ENCODE peak calls at places on chromosomes 2 and 18, in seven cellular contexts. C, X, G, I, R, S and K are unnamed samples.
A peak's percentile ranks its signal among the peaks of the same experiment; 100 is the strongest.

GRCh38 chr2:63058742-63059433 is 8.3 kb downstream of the OTX1 start:
- DNase-seq in I (no peak), S (no peak), X (no peak), C (no peak), G (no peak), R (no peak), K (no peak)

GRCh38 chr2:160474319-160474645 is 19.3 kb downstream of the RBMS1 start:
- DNase-seq in G (no peak), C (no peak), X (no peak), R (no peak), I (no peak), S (no peak), K (no peak)

GRCh38 chr2:67251741-67252140 is 145.4 kb upstream of the ETAA1 start:
- DNase-seq in S (no peak), R (no peak), C (no peak), X (no peak), G (no peak), I (no peak), K (no peak)

GRCh38 chr2:1846046-1847015 is 102.0 kb upstream of the PXDN start:
- DNase-seq in C (no peak), R (no peak), I (no peak), X (peak; percentile 21), S (no peak), G (no peak), K (no peak)

GRCh38 chr2:205837663-205838062 is 155.4 kb downstream of the NRP2 start:
- DNase-seq in X (no peak), I (no peak), C (no peak), S (no peak), R (peak; percentile 7), G (no peak), K (no peak)

GRCh38 chr2:71277536-71278103 is 50.7 kb upstream of the PAIP2B start:
- DNase-seq in G (peak; percentile 22), X (peak; percentile 68), C (peak; percentile 34), I (no peak), S (no peak), R (peak; percentile 58), K (peak; percentile 30)

GRCh38 chr2:45168731-45169338 is 159.6 kb upstream of the SIX2 start:
- DNase-seq in R (peak; percentile 61), I (no peak), X (no peak), C (no peak), S (peak; percentile 64), G (peak; percentile 32), K (peak; percentile 51)

GRCh38 chr18:23053756-23054457 is 81.4 kb upstream of the CABLES1 start:
- DNase-seq in C (no peak), G (peak; percentile 73), I (no peak), X (no peak), R (peak; percentile 57), S (no peak), K (peak; percentile 13)

GRCh38 chr2:165852394-165852793 is 58.3 kb upstream of the GALNT3 start:
- DNase-seq in I (no peak), R (no peak), S (no peak), X (no peak), C (no peak), G (no peak), K (no peak)

GRCh38 chr18:35267809-35268208 is 22.2 kb downstream of the ZSCAN30 start:
- DNase-seq in I (no peak), S (peak; percentile 26), G (no peak), C (no peak), R (no peak), X (peak; percentile 64), K (no peak)

GRCh38 chr2:25838152-25838756 is 40.0 kb downstream of the ASXL2 start:
- DNase-seq in X (no peak), R (no peak), G (no peak), C (no peak), S (no peak), I (no peak), K (no peak)

GRCh38 chr2:3628800-3629199 is 29.2 kb upstream of the ALLC start:
- DNase-seq in R (no peak), C (peak; percentile 26), S (no peak), I (peak; percentile 6), X (peak; percentile 56), G (peak; percentile 9), K (no peak)

GRCh38 chr2:207528980-207529329 is 807 bp upstream of the CREB1 start:
- DNase-seq in S (peak; percentile 61), G (peak; percentile 50), R (peak; percentile 46), X (no peak), I (no peak), C (no peak), K (peak; percentile 55)

GRCh38 chr2:190182071-190182524 is 119.6 kb upstream of the MSTN start:
- DNase-seq in R (no peak), G (no peak), S (no peak), I (no peak), X (no peak), C (no peak), K (no peak)

GRCh38 chr2:190183535-190183934 is 121.0 kb upstream of the MSTN start:
- DNase-seq in R (no peak), X (no peak), G (no peak), I (no peak), C (no peak), S (no peak), K (no peak)

GRCh38 chr2:190179754-190180312 is 117.3 kb upstream of the MSTN start:
- DNase-seq in C (no peak), X (no peak), I (no peak), G (no peak), R (no peak), S (no peak), K (no peak)

GRCh38 chr2:190180313-190181065 is 118.0 kb upstream of the MSTN start:
- DNase-seq in C (peak; percentile 44), I (no peak), X (peak; percentile 83), R (no peak), G (peak; percentile 32), S (no peak), K (peak; percentile 15)

DNA sequence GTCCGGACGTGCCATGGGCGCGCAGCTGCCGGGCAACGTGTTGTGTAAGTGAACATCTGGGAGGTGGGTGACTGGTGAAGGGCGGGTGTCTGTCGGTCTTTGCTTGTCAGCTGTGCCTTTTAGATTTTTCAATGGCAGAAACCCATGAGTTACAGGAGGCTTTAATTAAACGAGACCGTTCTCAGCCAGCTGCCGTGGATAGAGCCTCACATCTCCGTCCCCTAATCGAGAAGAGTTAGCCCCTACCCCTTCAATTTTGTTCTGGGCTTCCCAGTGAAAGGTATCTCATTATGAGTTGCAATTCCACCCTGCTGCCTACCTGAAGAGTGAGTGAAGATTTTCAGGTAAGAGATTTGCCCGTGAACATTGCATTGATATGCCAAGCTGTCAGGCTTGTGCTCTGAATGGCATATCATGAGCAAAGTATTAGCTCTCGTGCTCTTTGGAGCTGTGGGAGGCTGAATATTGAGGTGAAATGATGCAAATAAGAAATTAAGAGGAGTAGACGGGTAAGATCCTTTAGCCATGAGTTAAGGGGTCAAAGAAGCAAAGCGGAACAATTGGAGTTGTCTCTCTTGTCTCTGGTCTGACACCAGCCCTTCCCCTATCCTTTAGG is 118.6 kb upstream of the MSTN start:
- DNase-seq in X (no peak), S (no peak), G (no peak), C (no peak), I (no peak), R (no peak), K (peak; percentile 16)
- H3K27ac ChIP-seq in X (peak overlapping the region; percentile 61), S (no peak overlapping the region), G (no peak overlapping the region), C (no peak overlapping the region), I (peak overlapping the region; percentile 71), R (no peak overlapping the region), K (no peak overlapping the region)

GRCh38 chr18:9366126-9366714 is 31.6 kb downstream of the TWSG1 start:
- DNase-seq in I (peak; percentile 32), S (no peak), G (peak; percentile 60), X (no peak), R (peak; percentile 90), C (peak; percentile 64), K (peak; percentile 79)
- TF ChIP-seq CTCF in I (peak; percentile 20), S (no peak), G (peak; percentile 36), X (peak; percentile 43), R (peak; percentile 79), C (peak; percentile 55), K (peak; percentile 58)

GRCh38 chr2:237450583-237450982 is 36.5 kb upstream of the MLPH start:
- DNase-seq in I (no peak), X (peak; percentile 54), C (no peak), R (no peak), G (no peak), S (no peak), K (no peak)

GRCh38 chr2:237450108-237450507 is 36.1 kb upstream of the COL6A3 start:
- DNase-seq in C (no peak), I (no peak), R (no peak), X (peak; percentile 34), S (no peak), G (no peak), K (no peak)

GRCh38 chr2:237451582-237452469 is 35.2 kb upstream of the MLPH start:
- DNase-seq in X (peak; percentile 56), C (no peak), I (no peak), R (no peak), S (no peak), G (peak; percentile 70), K (no peak)

GRCh38 chr2:237453671-237454070 is 33.4 kb upstream of the MLPH start:
- DNase-seq in R (no peak), X (peak; percentile 62), G (no peak), S (no peak), C (no peak), I (no peak), K (no peak)

DNA sequence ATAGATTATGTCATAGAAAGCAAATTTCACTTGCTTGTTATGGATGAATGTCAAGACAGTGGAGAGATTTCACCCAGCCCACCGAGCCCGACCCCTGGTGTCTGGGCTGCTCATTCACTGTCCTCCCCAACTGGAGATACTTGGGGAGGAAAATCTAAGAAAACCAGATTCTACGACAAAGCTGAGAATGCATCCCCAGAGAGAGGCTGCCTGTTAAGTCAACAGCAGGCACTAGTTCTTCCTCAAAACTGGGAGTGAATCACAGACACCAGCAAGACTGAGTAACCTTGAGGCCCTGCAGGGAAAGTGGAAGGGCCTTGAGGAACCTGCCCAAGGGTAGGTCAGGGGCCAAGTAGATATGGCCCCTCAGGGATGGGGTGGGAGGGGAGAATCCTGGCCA is 34.2 kb upstream of the MLPH start:
- DNase-seq in I (no peak), X (no peak), G (no peak), R (no peak), S (no peak), C (no peak), K (no peak)
- H3K27ac ChIP-seq in I (peak overlapping the region; percentile 11), X (no peak overlapping the region), G (no peak overlapping the region), R (no peak overlapping the region), S (no peak overlapping the region), C (no peak overlapping the region), K (no peak overlapping the region)

GRCh38 chr2:53211201-53211774 is 556.3 kb upstream of the CHAC2 start:
- DNase-seq in I (no peak), S (no peak), X (no peak), R (no peak), G (no peak), C (no peak), K (no peak)

GRCh38 chr2:53208815-53209214 is 558.8 kb upstream of the CHAC2 start:
- DNase-seq in R (no peak), G (no peak), C (no peak), I (no peak), X (no peak), S (no peak), K (no peak)

GRCh38 chr2:53209679-53210473 is 557.7 kb upstream of the CHAC2 start:
- DNase-seq in R (no peak), G (no peak), X (no peak), I (no peak), C (no peak), S (no peak), K (no peak)

DNA sequence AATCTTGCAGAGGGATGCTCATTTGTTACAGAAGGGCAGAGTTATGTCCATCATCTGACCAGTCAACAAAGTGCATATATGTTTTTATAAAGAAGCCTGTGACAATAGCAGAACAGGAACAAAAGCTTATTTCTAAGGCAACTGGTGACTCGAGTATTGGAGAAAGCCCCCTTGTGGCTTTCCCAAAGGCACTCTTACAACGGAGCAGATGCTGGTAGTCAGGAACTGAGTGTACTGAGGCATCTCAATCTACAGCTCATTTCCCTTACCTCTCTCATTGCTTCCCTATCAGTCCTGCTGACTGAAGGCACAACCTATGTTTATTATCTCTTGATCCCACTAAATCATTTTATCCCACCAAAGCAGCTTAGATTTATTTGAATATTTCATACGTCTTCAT is 557.1 kb upstream of the CHAC2 start:
- DNase-seq in I (no peak), C (peak; percentile 10), X (no peak), R (peak; percentile 22), G (no peak), S (no peak), K (no peak)
- TF ChIP-seq CTCF in I (no peak), C (peak; percentile 26), X (no peak), R (peak; percentile 42), G (no peak), S (peak; percentile 39), K (no peak)